ENCODE peak calls at places on chromosomes 7 and 10, in eight cellular contexts. O is PC-3; T is SK-N-SH; Z is spleen; E is mammary epithelial cell; P is iPS DF 6.9; S is CD8-positive, alpha-beta memory T cell; L is right atrium auricular region. D is an unnamed sample.

GRCh38 chr10:68271104-68271882 is 39.4 kb upstream of the ATOH7 start:
- DNase-seq in L (no peak), E (no peak), T (no peak), Z (no peak), O (no peak), S (no peak), P (no peak), D (no peak)

GRCh38 chr7:113289140-113289740 is 170.9 kb upstream of the SMIM30 start:
- DNase-seq in Z (no peak), S (no peak), O (peak; percentile 56), L (no peak), E (peak; percentile 64), T (peak; percentile 42), P (peak; percentile 11), D (peak; percentile 7)

GRCh38 chr7:80428161-80429054 is 83.5 kb downstream of the GNAT3 start:
- DNase-seq in Z (no peak), P (peak; percentile 20), E (peak; percentile 62), L (no peak), T (peak; percentile 37), O (peak; percentile 73), S (no peak), D (no peak)

GRCh38 chr7:27765856-27766255 is 25.9 kb downstream of the TAX1BP1 start:
- DNase-seq in L (no peak), T (no peak), E (no peak), S (no peak), P (no peak), Z (no peak), O (no peak), D (no peak)

GRCh38 chr10:115082521-115082920 is 10.6 kb upstream of the ATRNL1 start:
- DNase-seq in T (no peak), O (no peak), S (no peak), Z (no peak), E (peak; percentile 11), L (no peak), P (no peak), D (no peak)

GRCh38 chr7:41977165-41977651 is 259.8 kb downstream of the GLI3 start:
- DNase-seq in E (peak; percentile 41), S (no peak), L (no peak), O (peak; percentile 67), T (peak; percentile 43), Z (no peak), P (peak; percentile 11), D (no peak)

GRCh38 chr10:97117372-97117771 is 68.4 kb downstream of the SLIT1 start:
- DNase-seq in Z (no peak), E (peak; percentile 10), O (peak; percentile 43), L (no peak), T (no peak), S (no peak), P (no peak), D (no peak)

GRCh38 chr10:131773321-131773988 is 127.4 kb upstream of the PPP2R2D start:
- DNase-seq in O (no peak), S (no peak), T (peak; percentile 75), L (no peak), P (no peak), E (no peak), Z (no peak), D (no peak)

GRCh38 chr7:1758417-1758858 is 88.4 kb downstream of the ELFN1 start:
- DNase-seq in O (peak; percentile 68), T (peak; percentile 80), Z (peak; percentile 72), S (no peak), P (peak; percentile 29), E (peak; percentile 11), L (no peak), D (no peak)

GRCh38 chr7:22442187-22442886 is 57.7 kb downstream of the STEAP1B start:
- DNase-seq in E (no peak), S (no peak), L (no peak), T (no peak), O (peak; percentile 65), P (no peak), Z (no peak), D (no peak)

GRCh38 chr7:38632411-38632810 is 1.2 kb upstream of the AMPH start:
- DNase-seq in Z (no peak), P (no peak), E (no peak), L (no peak), S (no peak), O (no peak), T (no peak), D (no peak)

GRCh38 chr7:142873281-142873784 is 12.2 kb downstream of the TRPV6 start:
- DNase-seq in O (peak; percentile 27), S (no peak), T (peak; percentile 67), Z (no peak), P (no peak), E (no peak), L (no peak), D (no peak)

GRCh38 chr10:112374724-112375541 is 1.0 kb downstream of the ACSL5 start:
- DNase-seq in P (no peak), E (no peak), L (no peak), Z (peak; percentile 80), S (no peak), T (no peak), O (no peak), D (no peak)

GRCh38 chr7:5598769-5599371 is 175.2 kb upstream of the TNRC18 start:
- DNase-seq in E (no peak), S (no peak), Z (no peak), P (no peak), L (no peak), O (no peak), T (peak; percentile 47), D (no peak)

GRCh38 chr10:91090761-91091529 is 129.5 kb upstream of the PCGF5 start:
- DNase-seq in O (no peak), Z (no peak), L (no peak), T (peak; percentile 33), E (no peak), S (no peak), P (no peak), D (no peak)

GRCh38 chr7:376306-376969 is 86.5 kb downstream of the FOXL3 start:
- DNase-seq in S (no peak), O (no peak), L (no peak), P (no peak), E (peak; percentile 32), T (peak; percentile 38), Z (peak; percentile 72), D (no peak)

GRCh38 chr7:105874055-105874454 is 2.3 kb downstream of the ATXN7L1 start:
- DNase-seq in T (no peak), Z (no peak), P (no peak), L (no peak), E (no peak), S (no peak), O (no peak), D (no peak)

GRCh38 chr7:2803755-2804154 is 40.4 kb downstream of the GNA12 start:
- DNase-seq in O (no peak), L (no peak), E (no peak), Z (peak; percentile 33), P (no peak), S (no peak), T (no peak), D (no peak)

GRCh38 chr7:2383543-2384274 is 19.7 kb upstream of the CHST12 start:
- DNase-seq in S (no peak), E (no peak), T (peak; percentile 91), L (no peak), Z (no peak), O (no peak), P (no peak), D (no peak)

GRCh38 chr10:33612116-33612515 is 277.6 kb upstream of the NRP1 start:
- DNase-seq in T (no peak), O (no peak), S (no peak), L (no peak), Z (no peak), P (no peak), E (peak; percentile 79), D (no peak)

GRCh38 chr7:4799508-4800268 is 24.3 kb downstream of the AP5Z1 start:
- DNase-seq in Z (no peak), O (no peak), P (no peak), E (peak; percentile 12), T (no peak), L (no peak), S (no peak), D (no peak)

GRCh38 chr7:39539816-39540215 is 26.4 kb upstream of the YAE1 start:
- DNase-seq in S (no peak), L (no peak), E (no peak), P (no peak), T (no peak), Z (no peak), O (no peak), D (no peak)

GRCh38 chr10:119441151-119441821 is 101.2 kb downstream of the RGS10 start:
- DNase-seq in T (no peak), S (no peak), P (no peak), L (peak; percentile 75), O (no peak), E (peak; percentile 26), Z (no peak), D (no peak)
- H3K27ac ChIP-seq in T (no peak overlapping the region), S (no peak overlapping the region), P (no peak overlapping the region), L (peak overlapping the region; percentile 83), O (no peak overlapping the region), E (no peak overlapping the region), Z (no peak overlapping the region), D (no peak overlapping the region)

DNA sequence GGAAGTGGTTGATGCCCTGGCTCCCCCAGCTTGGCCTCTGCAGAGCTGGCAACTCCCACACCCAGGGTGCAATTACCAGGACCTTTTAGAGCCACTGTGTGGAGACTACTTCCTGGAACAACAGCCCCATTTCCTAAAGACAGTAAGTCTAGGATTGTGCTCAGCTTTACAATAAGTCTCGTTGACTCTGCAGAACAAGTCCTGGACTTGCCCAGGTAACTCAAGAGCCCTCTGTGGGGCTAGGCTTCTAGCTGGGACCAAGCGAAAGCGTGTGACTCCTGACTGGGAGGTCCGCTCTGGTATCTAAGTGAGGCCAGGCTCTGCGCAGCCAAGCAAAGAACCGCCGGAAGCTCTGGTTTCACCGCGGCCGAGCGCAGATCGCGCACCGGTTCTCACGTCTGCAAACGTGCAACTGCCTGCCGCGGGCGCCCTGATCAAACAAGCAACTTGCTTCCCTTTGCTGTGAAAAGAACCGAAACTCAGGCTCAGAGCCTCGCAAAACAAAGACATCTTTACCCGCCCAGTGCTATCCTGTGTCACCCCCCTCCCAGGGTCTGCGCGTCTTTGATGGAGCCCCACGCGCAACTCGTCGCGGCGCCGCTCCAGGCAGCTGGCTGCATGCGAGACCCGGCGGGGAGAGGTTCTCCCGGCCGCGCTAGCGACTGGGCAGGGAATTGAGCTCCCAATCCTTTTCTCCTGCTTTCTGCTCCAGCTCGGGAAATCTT is 4.4 kb upstream of the PDLIM1 start:
- DNase-seq in L (no peak), O (no peak), T (no peak), P (no peak), S (peak; percentile 4), Z (peak; percentile 96), E (peak; percentile 91), D (peak; percentile 81)
- H3K4me3 ChIP-seq in L (peak overlapping the region; percentile 48), O (no peak overlapping the region), T (no peak overlapping the region), P (peak overlapping the region; percentile 6), S (peak overlapping the region; percentile 49), Z (peak overlapping the region; percentile 17), E (peak overlapping the region; percentile 14), D (peak overlapping the region; percentile 36)

GRCh38 chr7:104327963-104328307 is 468 bp upstream of the LHFPL3 start:
- DNase-seq in O (no peak), Z (no peak), S (no peak), L (no peak), P (no peak), E (no peak), T (no peak), D (no peak)
- H3K27me3 ChIP-seq in O (peaks cover 62% of the 10 kb centered on the region), Z (peaks cover 3% of the 10 kb centered on the region), S (peaks cover 3% of the 10 kb centered on the region), L (peaks cover 6% of the 10 kb centered on the region), P (peaks cover 34% of the 10 kb centered on the region), E (peaks cover 41% of the 10 kb centered on the region), T (peaks cover 43% of the 10 kb centered on the region), D (peaks cover 55% of the 10 kb centered on the region)

DNA sequence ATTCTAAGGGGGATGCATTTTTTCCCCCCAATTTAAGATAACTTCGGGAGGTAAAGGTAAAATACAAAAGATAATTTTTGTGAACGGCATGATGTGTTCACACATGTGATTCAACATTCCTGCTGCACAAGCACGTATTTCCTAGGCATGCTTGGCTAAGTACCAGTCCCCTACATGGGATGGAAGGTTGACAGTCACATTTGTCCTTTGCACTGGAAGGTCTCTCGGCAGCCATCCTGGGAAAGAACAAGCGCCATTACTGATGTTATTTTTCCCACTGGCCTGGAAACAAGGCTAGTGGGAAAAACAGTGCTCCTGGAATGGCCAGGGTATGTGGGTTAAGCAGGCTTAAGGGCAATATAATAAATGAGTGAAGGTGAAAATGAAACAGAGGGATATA is 276.2 kb upstream of the AOAH start:
- DNase-seq in T (no peak), E (no peak), P (no peak), S (no peak), Z (no peak), L (no peak), O (no peak), D (no peak)
- H3K27ac ChIP-seq in T (no peak overlapping the region), E (no peak overlapping the region), P (no peak overlapping the region), S (no peak overlapping the region), Z (no peak overlapping the region), L (no peak overlapping the region), O (no peak overlapping the region), D (no peak overlapping the region)